ENCODE peak calls at places on chromosomes 6 and 20, in eight cellular contexts. M, Z, O, Q, D, A, V and S are unnamed samples.

GRCh38 chr6:125834347-125834746 is 43.6 kb downstream of the NCOA7 start:
- DNase-seq in M (no peak), Z (no peak), O (no peak), Q (no peak), D (peak; percentile 14), A (no peak), V (no peak), S (no peak)

GRCh38 chr20:53413188-53413631 is 180.4 kb downstream of the ZNF217 start:
- DNase-seq in M (peak; percentile 66), Z (no peak), O (no peak), Q (peak; percentile 47), D (peak; percentile 31), A (no peak), V (peak; percentile 59), S (no peak)

GRCh38 chr20:32190608-32191415 is 16.7 kb downstream of the PLAGL2 start:
- DNase-seq in M (no peak), Z (no peak), O (no peak), Q (no peak), D (no peak), A (no peak), V (no peak), S (no peak)

GRCh38 chr20:57061058-57061900 is 205.2 kb downstream of the BMP7 start:
- DNase-seq in M (no peak), Z (no peak), O (no peak), Q (no peak), D (peak; percentile 53), A (no peak), V (peak; percentile 47), S (no peak)

GRCh38 chr20:59395729-59396128 is 95.3 kb downstream of the EDN3 start:
- DNase-seq in M (no peak), Z (no peak), O (no peak), Q (no peak), D (no peak), A (no peak), V (no peak), S (no peak)

GRCh38 chr6:155317186-155317585 is 2.9 kb upstream of the TFB1M start:
- DNase-seq in M (no peak), Z (no peak), O (no peak), Q (no peak), D (no peak), A (no peak), V (no peak), S (no peak)

GRCh38 chr6:46863791-46864190 is 57.9 kb downstream of the ADGRF5 start:
- DNase-seq in M (no peak), Z (no peak), O (no peak), Q (no peak), D (no peak), A (no peak), V (no peak), S (no peak)

GRCh38 chr20:60254901-60255411 is 296.7 kb downstream of the CDH26 start:
- DNase-seq in M (no peak), Z (no peak), O (no peak), Q (no peak), D (no peak), A (peak; percentile 38), V (no peak), S (no peak)

GRCh38 chr20:33929917-33930316 is 63.8 kb upstream of the RALY start:
- DNase-seq in M (no peak), Z (no peak), O (no peak), Q (no peak), D (no peak), A (no peak), V (no peak), S (no peak)

GRCh38 chr20:33936651-33937050 is 57.1 kb upstream of the RALY start:
- DNase-seq in M (no peak), Z (no peak), O (no peak), Q (no peak), D (no peak), A (no peak), V (no peak), S (no peak)

GRCh38 chr20:33927703-33928102 is 66.0 kb upstream of the RALY start:
- DNase-seq in M (no peak), Z (no peak), O (no peak), Q (no peak), D (no peak), A (no peak), V (no peak), S (peak; percentile 70)

DNA sequence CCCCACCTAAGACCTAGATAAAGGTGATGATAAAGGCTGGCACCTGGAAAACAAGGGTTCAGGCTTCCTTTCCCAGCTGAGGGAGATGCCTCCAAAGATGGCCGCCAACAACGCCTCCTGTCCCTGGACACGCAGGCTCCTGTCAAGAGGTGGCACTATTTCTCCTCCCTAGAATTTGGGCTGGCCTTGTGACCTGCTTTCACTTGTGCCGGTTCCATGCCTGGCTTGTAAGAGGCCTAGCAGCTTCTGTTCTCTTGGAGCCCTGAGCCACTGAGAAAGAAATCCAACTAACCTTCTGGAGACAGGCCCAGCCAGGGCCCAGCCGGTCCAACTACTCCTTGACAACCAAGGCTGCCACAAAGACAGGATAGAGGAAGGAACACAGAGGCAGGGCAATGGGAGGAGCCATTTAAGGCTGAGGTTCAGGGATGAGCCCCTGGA is 60.2 kb upstream of the RALY start:
- DNase-seq in M (peak; percentile 62), Z (no peak), O (peak; percentile 54), Q (peak; percentile 79), D (peak; percentile 69), A (peak; percentile 41), V (peak; percentile 69), S (peak; percentile 71)
- TF ChIP-seq CTCF in M (peak; percentile 71), Z (peak; percentile 22), O (peak; percentile 43), Q (peak; percentile 71), D (peak; percentile 56), A (peak; percentile 79), V (peak; percentile 33), S (peak; percentile 64)

GRCh38 chr20:407097-407952 is 774 bp upstream of the RBCK1 start:
- DNase-seq in M (peak; percentile 88), Z (peak; percentile 32), O (peak; percentile 77), Q (peak; percentile 88), D (peak; percentile 87), A (peak; percentile 29), V (peak; percentile 91), S (peak; percentile 67)

GRCh38 chr20:412081-412480 is 4.0 kb downstream of the RBCK1 start:
- DNase-seq in M (no peak), Z (no peak), O (no peak), Q (no peak), D (no peak), A (no peak), V (no peak), S (no peak)

GRCh38 chr20:408843-409696 is 971 bp downstream of the RBCK1 start:
- DNase-seq in M (no peak), Z (no peak), O (no peak), Q (no peak), D (no peak), A (no peak), V (no peak), S (no peak)

GRCh38 chr20:407953-408842 is at the start of gene RBCK1:
- DNase-seq in M (peak; percentile 92), Z (peak; percentile 37), O (peak; percentile 86), Q (peak; percentile 89), D (peak; percentile 77), A (peak; percentile 35), V (peak; percentile 84), S (no peak)

GRCh38 chr20:409697-410559 is 1.8 kb downstream of the RBCK1 start:
- DNase-seq in M (no peak), Z (no peak), O (peak; percentile 49), Q (peak; percentile 45), D (no peak), A (no peak), V (no peak), S (no peak)
- H3K4me3 ChIP-seq in M (peak overlapping the region; percentile 97), Z (peak overlapping the region; percentile 98), O (peak overlapping the region; percentile 91), Q (no peak overlapping the region), D (no peak overlapping the region), A (peak overlapping the region; percentile 99), V (peak overlapping the region; percentile 95), S (peak overlapping the region; percentile 96)

GRCh38 chr6:79989641-79990040 is 14.8 kb upstream of the TTK start:
- DNase-seq in M (no peak), Z (no peak), O (no peak), Q (no peak), D (no peak), A (no peak), V (no peak), S (no peak)

GRCh38 chr6:79985128-79985527 is 19.3 kb upstream of the TTK start:
- DNase-seq in M (no peak), Z (no peak), O (no peak), Q (no peak), D (no peak), A (no peak), V (no peak), S (no peak)

GRCh38 chr6:79981647-79982046 is 22.8 kb upstream of the TTK start:
- DNase-seq in M (no peak), Z (no peak), O (no peak), Q (no peak), D (no peak), A (no peak), V (no peak), S (no peak)

GRCh38 chr6:79984261-79984660 is 20.2 kb upstream of the TTK start:
- DNase-seq in M (no peak), Z (peak; percentile 81), O (no peak), Q (no peak), D (no peak), A (no peak), V (peak; percentile 8), S (peak; percentile 15)
- TF ChIP-seq CTCF in M (no peak), Z (peak; percentile 28), O (no peak), Q (no peak), D (no peak), A (no peak), V (no peak), S (peak; percentile 38)

GRCh38 chr6:120874422-120874821 is 459.9 kb downstream of the TBC1D32 start:
- DNase-seq in M (peak; percentile 59), Z (no peak), O (no peak), Q (no peak), D (no peak), A (no peak), V (no peak), S (no peak)

GRCh38 chr6:120873125-120873865 is 461.0 kb downstream of the TBC1D32 start:
- DNase-seq in M (peak; percentile 13), Z (no peak), O (no peak), Q (no peak), D (no peak), A (no peak), V (no peak), S (no peak)

GRCh38 chr6:120872262-120872578 is 462.1 kb downstream of the TBC1D32 start:
- DNase-seq in M (no peak), Z (no peak), O (no peak), Q (no peak), D (no peak), A (no peak), V (no peak), S (no peak)

GRCh38 chr6:120869397-120869796 is 464.9 kb downstream of the TBC1D32 start:
- DNase-seq in M (no peak), Z (no peak), O (no peak), Q (no peak), D (peak; percentile 54), A (no peak), V (no peak), S (no peak)

DNA sequence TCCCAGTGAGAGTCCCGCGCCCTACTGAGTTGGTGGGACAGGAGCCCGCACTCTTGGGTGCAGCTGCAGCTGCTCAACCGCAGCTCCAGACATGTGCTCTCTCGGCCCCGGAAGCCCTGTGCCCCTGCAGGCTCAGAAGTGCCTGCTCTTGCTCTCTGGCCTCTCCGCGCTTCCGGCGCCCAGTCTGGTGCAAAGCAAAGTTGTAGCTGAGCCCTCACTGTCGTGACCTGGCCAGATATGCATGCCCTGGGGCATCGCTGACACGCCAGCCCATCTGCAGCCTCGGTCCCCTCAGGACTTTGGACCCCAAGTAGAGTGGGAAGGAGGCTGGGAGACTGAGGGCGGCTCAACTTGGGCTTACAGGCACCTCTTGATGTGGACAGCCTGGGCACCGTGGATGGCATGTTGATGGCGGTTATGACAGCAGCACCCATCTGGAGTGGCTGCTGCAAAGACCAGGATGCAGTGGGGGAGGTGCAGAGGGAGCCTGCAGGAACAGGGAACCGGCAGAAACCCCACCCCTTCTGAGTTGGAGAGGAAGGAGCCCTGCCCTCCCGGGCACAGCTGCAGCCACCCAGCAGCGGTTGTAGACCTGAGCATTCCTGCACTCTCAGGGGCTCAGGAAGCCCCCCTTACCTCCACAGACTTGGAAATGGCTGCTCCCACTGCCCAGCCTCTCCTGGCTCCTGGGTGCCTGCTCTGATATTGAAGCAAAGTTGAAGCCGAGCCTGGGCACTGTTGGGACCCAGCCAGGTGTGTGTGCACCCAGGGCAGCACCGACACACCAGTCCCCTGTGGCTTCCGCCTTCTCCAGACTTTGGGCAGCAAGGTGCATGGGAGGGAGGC is 462.6 kb downstream of the TBC1D32 start:
- DNase-seq in M (peak; percentile 51), Z (no peak), O (no peak), Q (no peak), D (no peak), A (no peak), V (no peak), S (no peak)
- H3K4me3 ChIP-seq in M (no peak overlapping the region), Z (no peak overlapping the region), O (no peak overlapping the region), Q (no peak overlapping the region), D (no peak overlapping the region), A (no peak overlapping the region), V (no peak overlapping the region), S (no peak overlapping the region)